ENCODE peak calls at places on chromosomes 12 and 14, in nine cellular contexts. One of them, this sample, is unnamed.

GRCh38 chr14:96989293-96989692 is 192.1 kb downstream of the VRK1 start:
- DNase-seq in stomach: no peak
- DNase-seq in GM10248: no peak
- DNase-seq in spleen: no peak
- DNase-seq in natural killer cell: no peak
- DNase-seq in astrocyte: no peak
- DNase-seq in H1: no peak
- DNase-seq in endodermal cell: no peak
- DNase-seq in ovary: no peak
- DNase-seq in this sample: no peak

GRCh38 chr14:99872786-99873440 is 79.7 kb downstream of the EML1 start:
- DNase-seq in stomach: no peak
- DNase-seq in GM10248: no peak
- DNase-seq in spleen: no peak
- DNase-seq in natural killer cell: no peak
- DNase-seq in astrocyte: peak; percentile 4
- DNase-seq in H1: peak; percentile 44
- DNase-seq in endodermal cell: no peak
- DNase-seq in ovary: no peak
- DNase-seq in this sample: no peak

GRCh38 chr12:2341051-2341751 is 288.4 kb downstream of the CACNA1C start:
- DNase-seq in stomach: no peak
- DNase-seq in GM10248: no peak
- DNase-seq in spleen: no peak
- DNase-seq in natural killer cell: no peak
- DNase-seq in astrocyte: no peak
- DNase-seq in H1: no peak
- DNase-seq in endodermal cell: peak; percentile 69
- DNase-seq in ovary: no peak
- DNase-seq in this sample: no peak

GRCh38 chr12:12686472-12686871 is 9.5 kb downstream of the GPR19 start:
- DNase-seq in stomach: no peak
- DNase-seq in GM10248: no peak
- DNase-seq in spleen: no peak
- DNase-seq in natural killer cell: no peak
- DNase-seq in astrocyte: no peak
- DNase-seq in H1: no peak
- DNase-seq in endodermal cell: no peak
- DNase-seq in ovary: no peak
- DNase-seq in this sample: no peak

GRCh38 chr12:10235761-10236631 is 23.3 kb downstream of the GABARAPL1 start:
- DNase-seq in stomach: peak; percentile 31
- DNase-seq in GM10248: peak; percentile 40
- DNase-seq in spleen: no peak
- DNase-seq in natural killer cell: peak; percentile 53
- DNase-seq in astrocyte: no peak
- DNase-seq in H1: peak; percentile 48
- DNase-seq in endodermal cell: no peak
- DNase-seq in ovary: peak; percentile 34
- DNase-seq in this sample: no peak

GRCh38 chr12:2288875-2289274 is 236.1 kb downstream of the CACNA1C start:
- DNase-seq in stomach: no peak
- DNase-seq in GM10248: no peak
- DNase-seq in spleen: no peak
- DNase-seq in natural killer cell: no peak
- DNase-seq in astrocyte: no peak
- DNase-seq in H1: no peak
- DNase-seq in endodermal cell: no peak
- DNase-seq in ovary: no peak
- DNase-seq in this sample: no peak

GRCh38 chr12:104748790-104749189 is 209.3 kb downstream of the SLC41A2 start:
- DNase-seq in stomach: no peak
- DNase-seq in GM10248: no peak
- DNase-seq in spleen: no peak
- DNase-seq in natural killer cell: no peak
- DNase-seq in astrocyte: peak; percentile 71
- DNase-seq in H1: no peak
- DNase-seq in endodermal cell: peak; percentile 45
- DNase-seq in ovary: no peak
- DNase-seq in this sample: no peak

GRCh38 chr14:71049435-71050147 is 142.3 kb downstream of the PCNX1 start:
- DNase-seq in stomach: no peak
- DNase-seq in GM10248: no peak
- DNase-seq in spleen: no peak
- DNase-seq in natural killer cell: no peak
- DNase-seq in astrocyte: peak; percentile 43
- DNase-seq in H1: no peak
- DNase-seq in endodermal cell: no peak
- DNase-seq in ovary: no peak
- DNase-seq in this sample: no peak

GRCh38 chr14:100654814-100655795 is 67.9 kb upstream of the BEGAIN start:
- DNase-seq in stomach: peak; percentile 57
- DNase-seq in GM10248: peak; percentile 78
- DNase-seq in spleen: no peak
- DNase-seq in natural killer cell: peak; percentile 31
- DNase-seq in astrocyte: peak; percentile 30
- DNase-seq in H1: peak; percentile 83
- DNase-seq in endodermal cell: peak; percentile 86
- DNase-seq in ovary: no peak
- DNase-seq in this sample: no peak

GRCh38 chr12:122825773-122826724 is 9.2 kb upstream of the HIP1R start:
- DNase-seq in stomach: no peak
- DNase-seq in GM10248: no peak
- DNase-seq in spleen: peak; percentile 67
- DNase-seq in natural killer cell: no peak
- DNase-seq in astrocyte: no peak
- DNase-seq in H1: no peak
- DNase-seq in endodermal cell: no peak
- DNase-seq in ovary: no peak
- DNase-seq in this sample: no peak

GRCh38 chr12:124703852-124704251 is 136.4 kb upstream of the NCOR2 start:
- DNase-seq in stomach: no peak
- DNase-seq in GM10248: no peak
- DNase-seq in spleen: no peak
- DNase-seq in natural killer cell: no peak
- DNase-seq in astrocyte: no peak
- DNase-seq in H1: no peak
- DNase-seq in endodermal cell: no peak
- DNase-seq in ovary: no peak
- DNase-seq in this sample: no peak

GRCh38 chr12:26629864-26630263 is 203.1 kb downstream of the ITPR2 start:
- DNase-seq in stomach: no peak
- DNase-seq in GM10248: no peak
- DNase-seq in spleen: no peak
- DNase-seq in natural killer cell: no peak
- DNase-seq in astrocyte: peak; percentile 43
- DNase-seq in H1: no peak
- DNase-seq in endodermal cell: no peak
- DNase-seq in ovary: no peak
- DNase-seq in this sample: no peak

GRCh38 chr14:80978403-80978802 is 23.0 kb downstream of the TSHR start:
- DNase-seq in stomach: no peak
- DNase-seq in GM10248: no peak
- DNase-seq in spleen: no peak
- DNase-seq in natural killer cell: no peak
- DNase-seq in astrocyte: no peak
- DNase-seq in H1: no peak
- DNase-seq in endodermal cell: no peak
- DNase-seq in ovary: no peak
- DNase-seq in this sample: no peak

GRCh38 chr12:94145231-94145979 is 3.0 kb upstream of the PLXNC1 start:
- DNase-seq in stomach: no peak
- DNase-seq in GM10248: no peak
- DNase-seq in spleen: no peak
- DNase-seq in natural killer cell: no peak
- DNase-seq in astrocyte: peak; percentile 19
- DNase-seq in H1: no peak
- DNase-seq in endodermal cell: peak; percentile 23
- DNase-seq in ovary: peak; percentile 45
- DNase-seq in this sample: no peak

GRCh38 chr14:21070083-21070609 is at the start of gene ARHGEF40:
- DNase-seq in stomach: peak; percentile 74
- DNase-seq in GM10248: peak; percentile 48
- DNase-seq in spleen: peak; percentile 88
- DNase-seq in natural killer cell: no peak
- DNase-seq in astrocyte: peak; percentile 27
- DNase-seq in H1: no peak
- DNase-seq in endodermal cell: peak; percentile 86
- DNase-seq in ovary: no peak
- DNase-seq in this sample: peak; percentile 43

GRCh38 chr14:23346693-23347405 is 5.8 kb downstream of the SLC22A17 start:
- DNase-seq in stomach: no peak
- DNase-seq in GM10248: no peak
- DNase-seq in spleen: no peak
- DNase-seq in natural killer cell: no peak
- DNase-seq in astrocyte: no peak
- DNase-seq in H1: no peak
- DNase-seq in endodermal cell: peak; percentile 62
- DNase-seq in ovary: no peak
- DNase-seq in this sample: no peak

GRCh38 chr14:104688755-104689619 is at the start of gene INF2:
- DNase-seq in stomach: peak; percentile 72
- DNase-seq in GM10248: peak; percentile 90
- DNase-seq in spleen: peak; percentile 88
- DNase-seq in natural killer cell: peak; percentile 37
- DNase-seq in astrocyte: no peak
- DNase-seq in H1: peak; percentile 84
- DNase-seq in endodermal cell: peak; percentile 88
- DNase-seq in ovary: peak; percentile 65
- DNase-seq in this sample: peak; percentile 63
- TF ChIP-seq CTCF in stomach: no peak
- TF ChIP-seq CTCF in GM10248: no peak
- TF ChIP-seq CTCF in spleen: no peak
- TF ChIP-seq CTCF in natural killer cell: no peak
- TF ChIP-seq CTCF in astrocyte: no peak
- TF ChIP-seq CTCF in H1: no peak
- TF ChIP-seq CTCF in endodermal cell: peak; percentile 22
- TF ChIP-seq CTCF in ovary: no peak
- TF ChIP-seq CTCF in this sample: no peak

DNA sequence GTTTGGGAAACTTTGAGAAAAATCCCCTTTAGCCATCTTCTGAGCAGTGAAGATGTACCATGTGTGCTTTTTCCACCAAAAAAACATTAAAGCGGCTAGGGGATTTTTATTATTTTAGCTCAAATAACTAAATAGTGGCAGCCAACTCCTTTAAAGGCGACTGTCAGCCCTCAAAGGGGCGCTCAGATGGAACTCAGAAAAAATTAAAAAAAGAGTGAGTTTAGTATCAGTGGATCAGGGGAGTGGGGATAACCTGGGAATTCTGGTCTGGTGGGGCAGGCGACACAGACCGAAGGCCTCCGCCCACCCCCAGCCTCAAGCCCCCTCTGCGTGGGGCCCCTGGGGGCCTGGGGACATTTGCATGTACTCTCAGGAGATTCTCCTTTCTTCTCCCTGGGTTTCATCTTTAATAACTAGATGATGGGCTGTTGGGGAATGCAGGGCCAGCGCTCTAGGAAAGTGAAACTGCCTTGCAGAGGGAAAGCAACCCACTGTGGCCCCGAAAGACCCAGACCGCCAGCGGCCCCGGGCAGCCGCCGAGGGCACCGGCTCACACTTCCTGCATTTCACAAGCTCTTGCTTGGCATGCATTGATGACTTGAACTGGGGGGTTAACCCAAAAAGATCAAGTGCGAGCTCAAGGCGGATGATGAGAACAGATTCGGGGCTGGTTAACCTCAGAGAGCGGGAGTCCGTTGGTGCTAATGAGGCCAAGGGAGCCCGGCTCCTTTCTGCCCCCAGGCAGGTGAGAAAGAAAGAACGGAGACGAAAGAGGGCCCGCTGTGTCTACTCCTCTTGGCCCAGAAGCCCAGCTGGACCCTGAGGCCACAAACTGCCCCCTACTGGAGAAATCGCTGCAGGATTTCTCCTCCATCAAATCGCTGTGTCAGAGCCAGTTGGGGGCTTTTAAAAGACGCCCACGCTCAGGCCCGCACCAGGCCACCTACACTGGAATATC is 7.3 kb upstream of the BATF start:
- DNase-seq in stomach: no peak
- DNase-seq in GM10248: peak; percentile 60
- DNase-seq in spleen: peak; percentile 93
- DNase-seq in natural killer cell: peak; percentile 53
- DNase-seq in astrocyte: no peak
- DNase-seq in H1: peak; percentile 53
- DNase-seq in endodermal cell: peak; percentile 79
- DNase-seq in ovary: no peak
- DNase-seq in this sample: peak; percentile 61
- TF ChIP-seq CTCF in stomach: no peak
- TF ChIP-seq CTCF in GM10248: no peak
- TF ChIP-seq CTCF in spleen: no peak
- TF ChIP-seq CTCF in natural killer cell: no peak
- TF ChIP-seq CTCF in astrocyte: no peak
- TF ChIP-seq CTCF in H1: peak; percentile 37
- TF ChIP-seq CTCF in endodermal cell: peak; percentile 67
- TF ChIP-seq CTCF in ovary: no peak
- TF ChIP-seq CTCF in this sample: no peak

GRCh38 chr14:58944226-58944769 is 244.2 kb upstream of the DAAM1 start:
- DNase-seq in stomach: no peak
- DNase-seq in GM10248: no peak
- DNase-seq in spleen: no peak
- DNase-seq in natural killer cell: no peak
- DNase-seq in astrocyte: no peak
- DNase-seq in H1: no peak
- DNase-seq in endodermal cell: no peak
- DNase-seq in ovary: no peak
- DNase-seq in this sample: no peak

GRCh38 chr14:58944957-58945356 is 243.5 kb upstream of the DAAM1 start:
- DNase-seq in stomach: no peak
- DNase-seq in GM10248: no peak
- DNase-seq in spleen: no peak
- DNase-seq in natural killer cell: no peak
- DNase-seq in astrocyte: no peak
- DNase-seq in H1: no peak
- DNase-seq in endodermal cell: no peak
- DNase-seq in ovary: no peak
- DNase-seq in this sample: no peak

GRCh38 chr14:58947156-58947555 is 241.3 kb upstream of the DAAM1 start:
- DNase-seq in stomach: no peak
- DNase-seq in GM10248: no peak
- DNase-seq in spleen: no peak
- DNase-seq in natural killer cell: no peak
- DNase-seq in astrocyte: no peak
- DNase-seq in H1: no peak
- DNase-seq in endodermal cell: no peak
- DNase-seq in ovary: no peak
- DNase-seq in this sample: no peak

GRCh38 chr14:58950555-58950954 is 237.9 kb upstream of the DAAM1 start:
- DNase-seq in stomach: no peak
- DNase-seq in GM10248: no peak
- DNase-seq in spleen: no peak
- DNase-seq in natural killer cell: no peak
- DNase-seq in astrocyte: no peak
- DNase-seq in H1: no peak
- DNase-seq in endodermal cell: no peak
- DNase-seq in ovary: no peak
- DNase-seq in this sample: no peak

GRCh38 chr14:58947816-58948440 is 240.5 kb upstream of the DAAM1 start:
- DNase-seq in stomach: no peak
- DNase-seq in GM10248: no peak
- DNase-seq in spleen: no peak
- DNase-seq in natural killer cell: no peak
- DNase-seq in astrocyte: no peak
- DNase-seq in H1: no peak
- DNase-seq in endodermal cell: peak; percentile 72
- DNase-seq in ovary: no peak
- DNase-seq in this sample: no peak
- TF ChIP-seq CTCF in stomach: no peak
- TF ChIP-seq CTCF in GM10248: no peak
- TF ChIP-seq CTCF in spleen: no peak
- TF ChIP-seq CTCF in natural killer cell: no peak
- TF ChIP-seq CTCF in astrocyte: no peak
- TF ChIP-seq CTCF in H1: peak; percentile 59
- TF ChIP-seq CTCF in endodermal cell: peak; percentile 67
- TF ChIP-seq CTCF in ovary: no peak
- TF ChIP-seq CTCF in this sample: no peak

GRCh38 chr14:103091041-103091882 is 3.3 kb upstream of the EXOC3L4 start:
- DNase-seq in stomach: peak; percentile 75
- DNase-seq in GM10248: peak; percentile 92
- DNase-seq in spleen: peak; percentile 93
- DNase-seq in natural killer cell: peak; percentile 69
- DNase-seq in astrocyte: no peak
- DNase-seq in H1: peak; percentile 76
- DNase-seq in endodermal cell: peak; percentile 89
- DNase-seq in ovary: peak; percentile 71
- DNase-seq in this sample: peak; percentile 70
- TF ChIP-seq CTCF in stomach: no peak
- TF ChIP-seq CTCF in GM10248: peak; percentile 73
- TF ChIP-seq CTCF in spleen: peak; percentile 36
- TF ChIP-seq CTCF in natural killer cell: peak; percentile 63
- TF ChIP-seq CTCF in astrocyte: no peak
- TF ChIP-seq CTCF in H1: peak; percentile 36
- TF ChIP-seq CTCF in endodermal cell: peak; percentile 73
- TF ChIP-seq CTCF in ovary: no peak
- TF ChIP-seq CTCF in this sample: peak; percentile 49

This sample was measured in activated B cell treated with CpG ODN at 0.5 μM for 24 hours.